ENCODE peak calls at places on chromosome 22, in seven cellular contexts. B is ascending aorta; X is mammary epithelial cell; O is hippocampal formation; D is SK-N-DZ; T is brain pericyte; R is stimulated activated CD8-positive, alpha-beta memory T cell treated with anti-CD3 and anti-CD28 coated beads, Interleukin-2, amount 100 ng/mL, for 48 hours. Q is an unnamed sample.

GRCh38 chr22:48940988-48941902 is 886.4 kb downstream of the BRD1 start:
- DNase-seq in O (no peak), D (no peak), T (no peak), X (no peak), R (no peak), B (peak), Q (no peak)

GRCh38 chr22:29842740-29843139 is 4.7 kb upstream of the ASCC2 start:
- DNase-seq in R (no peak), O (no peak), D (no peak), B (no peak), X (peak), T (peak), Q (no peak)

GRCh38 chr22:30694638-30695350 is at the start of gene OSBP2:
- DNase-seq in R (peak), D (peak), X (no peak), O (peak), T (no peak), B (peak), Q (no peak)

GRCh38 chr22:36594569-36594968 is 65.6 kb upstream of the EIF3D start:
- DNase-seq in T (no peak), O (no peak), X (no peak), B (no peak), R (no peak), D (no peak), Q (no peak)

GRCh38 chr22:23831261-23831660 is 7.5 kb downstream of the DERL3 start:
- DNase-seq in O (no peak), B (no peak), D (no peak), R (no peak), X (no peak), T (no peak), Q (no peak)

GRCh38 chr22:17121235-17122195 is at the start of gene TMEM121B:
- DNase-seq in D (peak), X (peak), B (peak), T (no peak), R (no peak), O (peak), Q (no peak)

GRCh38 chr22:45010532-45010900 is 711 bp upstream of the PHF21B start:
- DNase-seq in R (no peak), X (no peak), O (no peak), D (no peak), B (no peak), T (no peak), Q (no peak)

GRCh38 chr22:37060801-37061610 is 9.5 kb downstream of the KCTD17 start:
- DNase-seq in D (no peak), R (peak), T (no peak), X (no peak), O (no peak), B (no peak), Q (no peak)

GRCh38 chr22:25067851-25068421 is 115.4 kb downstream of the KIAA1671 start:
- DNase-seq in D (no peak), B (peak), X (no peak), R (no peak), O (peak), T (no peak), Q (peak)

GRCh38 chr22:43412808-43413785 is 1.3 kb downstream of the MPPED1 start:
- DNase-seq in D (no peak), X (no peak), B (no peak), T (no peak), O (no peak), R (no peak), Q (no peak)

GRCh38 chr22:30306629-30307016 is 17.3 kb upstream of the CASTOR1 start:
- DNase-seq in O (no peak), X (no peak), B (no peak), T (no peak), D (no peak), R (no peak), Q (no peak)

GRCh38 chr22:40922484-40923303 is 28.5 kb upstream of the RBX1 start:
- DNase-seq in O (no peak), X (peak), B (no peak), D (peak), R (no peak), T (peak), Q (no peak)

GRCh38 chr22:46010177-46010867 is 33.4 kb upstream of the WNT7B start:
- DNase-seq in T (no peak), X (peak), R (no peak), O (no peak), D (no peak), B (no peak), Q (no peak)

GRCh38 chr22:31044262-31044861 is 36.8 kb upstream of the SMTN start:
- DNase-seq in T (no peak), D (no peak), X (no peak), O (no peak), R (no peak), B (peak), Q (no peak)

GRCh38 chr22:22870577-22871398 is 16.8 kb upstream of the IGLL5 start:
- DNase-seq in D (no peak), T (no peak), R (no peak), O (no peak), B (no peak), X (no peak), Q (no peak)

GRCh38 chr22:47055073-47055355 is 292.6 kb downstream of the TBC1D22A start:
- DNase-seq in D (no peak), B (no peak), R (no peak), X (no peak), O (no peak), T (no peak), Q (no peak)

GRCh38 chr22:35835998-35836691 is 118.5 kb downstream of the APOL5 start:
- DNase-seq in R (no peak), B (no peak), X (peak), D (peak), O (no peak), T (no peak), Q (no peak)

GRCh38 chr22:41939981-41940852 is 6.7 kb downstream of the CENPM start:
- DNase-seq in R (peak), B (peak), O (peak), X (no peak), T (no peak), D (no peak), Q (peak)

GRCh38 chr22:47450876-47451475 is 688.5 kb downstream of the TBC1D22A start:
- DNase-seq in R (no peak), T (no peak), B (no peak), O (no peak), D (no peak), X (no peak), Q (no peak)

GRCh38 chr22:44584256-44584902 is 86.3 kb upstream of the RTL6 start:
- DNase-seq in T (no peak), D (no peak), X (no peak), R (no peak), O (no peak), B (no peak), Q (no peak)

Q was measured in activated T-helper 2 cell treated with anti-CD3 and anti-CD28 coated beads, Interferon-gamma antibody, Interleukin-2, Interleukin-4, amounts not matched to agents 10 μg/mL and 5 μg/mL and 100 μg/mL, durations not matched to agents 14 hours and 24 hours and 36 hours.